ENCODE peak calls at places on chromosome 22, in eight cellular contexts. K is HCT116, V is fibroblast of lung, I is keratinocyte, Q is tibial nerve, X is transverse colon, D is uterus, P is spleen. O is an unnamed sample.

GRCh38 chr22:38009000-38009806 is 24.8 kb upstream of the SOX10 start:
- DNase-seq in K (no peak), V (no peak), I (no peak), Q (no peak), X (no peak), D (no peak), P (no peak), O (no peak)

GRCh38 chr22:29129644-29130201 is 56.9 kb downstream of the KREMEN1 start:
- DNase-seq in K (no peak), V (no peak), I (no peak), Q (no peak), X (no peak), D (no peak), P (no peak), O (no peak)

GRCh38 chr22:50488006-50488677 is 1.5 kb downstream of the MIOX start:
- DNase-seq in K (no peak), V (no peak), I (no peak), Q (no peak), X (no peak), D (no peak), P (no peak), O (no peak)

GRCh38 chr22:27207907-27208306 is 550.5 kb downstream of the MIAT start:
- DNase-seq in K (no peak), V (no peak), I (no peak), Q (no peak), X (no peak), D (no peak), P (no peak), O (no peak)

GRCh38 chr22:30490399-30490798 is 15.1 kb downstream of the SEC14L4 start:
- DNase-seq in K (no peak), V (no peak), I (no peak), Q (no peak), X (no peak), D (no peak), P (no peak), O (no peak)

GRCh38 chr22:17922925-17923898 is 101.1 kb downstream of the MICAL3 start:
- DNase-seq in K (no peak), V (peak; percentile 95), I (no peak), Q (no peak), X (no peak), D (no peak), P (no peak), O (no peak)

GRCh38 chr22:38429460-38430128 is 25.4 kb downstream of the KCNJ4 start:
- DNase-seq in K (no peak), V (peak; percentile 25), I (no peak), Q (no peak), X (no peak), D (no peak), P (no peak), O (no peak)

GRCh38 chr22:28935140-28935539 is 51.8 kb downstream of the ZNRF3 start:
- DNase-seq in K (no peak), V (no peak), I (no peak), Q (no peak), X (no peak), D (no peak), P (no peak), O (no peak)

GRCh38 chr22:26770624-26771023 is 113.2 kb downstream of the MIAT start:
- DNase-seq in K (no peak), V (peak; percentile 8), I (no peak), Q (no peak), X (no peak), D (no peak), P (no peak), O (no peak)

GRCh38 chr22:47371263-47372090 is 609.0 kb downstream of the TBC1D22A start:
- DNase-seq in K (no peak), V (no peak), I (no peak), Q (no peak), X (no peak), D (peak; percentile 6), P (peak; percentile 45), O (no peak)

GRCh38 chr22:50699001-50699753 is 26.6 kb downstream of the SHANK3 start:
- DNase-seq in K (no peak), V (no peak), I (no peak), Q (no peak), X (no peak), D (no peak), P (peak; percentile 62), O (no peak)

GRCh38 chr22:48564995-48565394 is 1262.7 kb downstream of the BRD1 start:
- DNase-seq in K (no peak), V (no peak), I (no peak), Q (no peak), X (no peak), D (no peak), P (no peak), O (no peak)

GRCh38 chr22:17205432-17205831 is 13.8 kb downstream of the ADA2 start:
- DNase-seq in K (no peak), V (no peak), I (no peak), Q (no peak), X (no peak), D (no peak), P (no peak), O (no peak)

GRCh38 chr22:40637181-40638150 is 947 bp upstream of the MRTFA start:
- DNase-seq in K (no peak), V (no peak), I (no peak), Q (peak; percentile 53), X (peak; percentile 70), D (no peak), P (peak; percentile 89), O (no peak)

GRCh38 chr22:28896611-28897010 is 13.2 kb downstream of the ZNRF3 start:
- DNase-seq in K (no peak), V (no peak), I (no peak), Q (no peak), X (no peak), D (no peak), P (no peak), O (no peak)

GRCh38 chr22:40443675-40444482 is 73.5 kb downstream of the SGSM3 start:
- DNase-seq in K (no peak), V (no peak), I (no peak), Q (no peak), X (no peak), D (no peak), P (no peak), O (no peak)

GRCh38 chr22:26289486-26290250 is 120.4 kb downstream of the SEZ6L start:
- DNase-seq in K (no peak), V (no peak), I (no peak), Q (no peak), X (no peak), D (no peak), P (no peak), O (no peak)

GRCh38 chr22:17257578-17257977 is 38.3 kb upstream of the ADA2 start:
- DNase-seq in K (no peak), V (no peak), I (no peak), Q (no peak), X (no peak), D (no peak), P (no peak), O (no peak)

GRCh38 chr22:29345932-29346331 is 30.4 kb upstream of the RASL10A start:
- DNase-seq in K (no peak), V (no peak), I (no peak), Q (no peak), X (no peak), D (no peak), P (no peak), O (no peak)

GRCh38 chr22:42357634-42358296 is 74.4 kb downstream of the NFAM1 start:
- DNase-seq in K (no peak), V (no peak), I (no peak), Q (no peak), X (no peak), D (no peak), P (no peak), O (no peak)
- H3K27me3 ChIP-seq in K (no peaks in the 10 kb centered on the region), V (no peaks in the 10 kb centered on the region), I (peaks cover 22% of the 10 kb centered on the region), Q (no peaks in the 10 kb centered on the region), X (no peaks in the 10 kb centered on the region), D (no peaks in the 10 kb centered on the region), P (no peaks in the 10 kb centered on the region), O (peaks cover 7% of the 10 kb centered on the region)

GRCh38 chr22:31838917-31839316 is 85.1 kb downstream of the DEPDC5 start:
- DNase-seq in K (no peak), V (no peak), I (no peak), Q (no peak), X (no peak), D (no peak), P (no peak), O (no peak)

GRCh38 chr22:31839986-31840385 is 86.2 kb downstream of the DEPDC5 start:
- DNase-seq in K (no peak), V (no peak), I (no peak), Q (no peak), X (no peak), D (no peak), P (no peak), O (no peak)

GRCh38 chr22:31840581-31840980 is 86.8 kb downstream of the DEPDC5 start:
- DNase-seq in K (no peak), V (no peak), I (no peak), Q (no peak), X (no peak), D (no peak), P (no peak), O (no peak)

GRCh38 chr22:31843526-31843925 is 89.7 kb downstream of the DEPDC5 start:
- DNase-seq in K (no peak), V (no peak), I (no peak), Q (no peak), X (no peak), D (no peak), P (no peak), O (no peak)

GRCh38 chr22:31841029-31841827 is 87.4 kb downstream of the DEPDC5 start:
- DNase-seq in K (no peak), V (no peak), I (no peak), Q (no peak), X (no peak), D (no peak), P (no peak), O (no peak)
- H3K36me3 ChIP-seq in K (peaks cover 22% of the 10 kb centered on the region), V (peaks cover 5% of the 10 kb centered on the region), I (peaks cover 32% of the 10 kb centered on the region), Q (peaks cover 98% of the 10 kb centered on the region), X (peaks cover 57% of the 10 kb centered on the region), D (no peaks in the 10 kb centered on the region), P (peaks cover 100% of the 10 kb centered on the region), O (peaks cover 11% of the 10 kb centered on the region)

GRCh38 chr22:20296598-20296997 is 23.3 kb downstream of the DGCR6L start:
- DNase-seq in K (no peak), V (peak; percentile 41), I (no peak), Q (no peak), X (no peak), D (no peak), P (no peak), O (no peak)

GRCh38 chr22:20299736-20300136 is 20.1 kb downstream of the DGCR6L start:
- DNase-seq in K (no peak), V (no peak), I (no peak), Q (no peak), X (peak; percentile 34), D (peak; percentile 40), P (peak; percentile 86), O (no peak)

GRCh38 chr22:20298110-20298802 is 21.6 kb downstream of the DGCR6L start:
- DNase-seq in K (no peak), V (no peak), I (no peak), Q (no peak), X (no peak), D (no peak), P (peak; percentile 83), O (no peak)

GRCh38 chr22:20297414-20298109 is 22.3 kb downstream of the DGCR6L start:
- DNase-seq in K (no peak), V (no peak), I (no peak), Q (no peak), X (no peak), D (no peak), P (no peak), O (no peak)

GRCh38 chr22:20298803-20299735 is 20.8 kb downstream of the DGCR6L start:
- DNase-seq in K (peak; percentile 71), V (peak; percentile 51), I (peak; percentile 30), Q (peak; percentile 56), X (peak; percentile 90), D (peak; percentile 83), P (peak; percentile 95), O (no peak)
- H3K4me3 ChIP-seq in K (peak overlapping the region; percentile 37), V (peak overlapping the region; percentile 49), I (peak overlapping the region; percentile 73), Q (peak overlapping the region; percentile 57), X (peak overlapping the region; percentile 26), D (peak overlapping the region; percentile 39), P (peak overlapping the region; percentile 63), O (peak overlapping the region; percentile 51)

GRCh38 chr22:23071163-23072034 is 1.1 kb downstream of the GNAZ start:
- DNase-seq in K (no peak), V (no peak), I (no peak), Q (no peak), X (no peak), D (no peak), P (peak; percentile 75), O (no peak)
- H3K27me3 ChIP-seq in K (no peaks in the 10 kb centered on the region), V (peaks cover 6% of the 10 kb centered on the region), I (peaks cover 40% of the 10 kb centered on the region), Q (no peaks in the 10 kb centered on the region), X (peaks cover 22% of the 10 kb centered on the region), D (no peaks in the 10 kb centered on the region), P (no peaks in the 10 kb centered on the region), O (no peaks in the 10 kb centered on the region)